ENCODE peak calls at places on chromosomes 7 and 10, in seven cellular contexts. J is body of pancreas, H is A549, K is testis, S is sigmoid colon, O is right lobe of liver, M is gastrocnemius medialis. X is an unnamed sample.
A peak's percentile ranks its signal among the peaks of the same experiment; 100 is the strongest.

GRCh38 chr10:123377883-123378282 is 223.7 kb downstream of the BUB3 start:
- DNase-seq in M (no peak), J (no peak), S (no peak), O (peak; percentile 58), K (no peak), H (no peak), X (no peak)

GRCh38 chr10:18545626-18546025 is 105.8 kb downstream of the NSUN6 start:
- DNase-seq in O (no peak), K (no peak), J (no peak), S (no peak), H (no peak), M (no peak), X (no peak)

GRCh38 chr10:79047875-79048638 is 20.7 kb upstream of the ZMIZ1 start:
- DNase-seq in H (no peak), O (peak; percentile 53), K (no peak), J (peak; percentile 11), M (no peak), S (peak; percentile 34), X (no peak)

GRCh38 chr10:121216721-121217181 is 365.6 kb downstream of the WDR11 start:
- DNase-seq in O (peak; percentile 84), J (no peak), M (peak; percentile 12), S (peak; percentile 79), H (no peak), K (no peak), X (no peak)

GRCh38 chr7:99975782-99976521 is at the start of gene AZGP1:
- DNase-seq in O (peak; percentile 90), S (no peak), J (peak; percentile 79), H (no peak), K (peak; percentile 47), M (no peak), X (no peak)

GRCh38 chr10:60967854-60968484 is 24.0 kb upstream of the RHOBTB1 start:
- DNase-seq in O (no peak), H (no peak), J (no peak), S (no peak), M (no peak), K (no peak), X (no peak)

GRCh38 chr10:14820775-14821154 is 17.1 kb downstream of the CDNF start:
- DNase-seq in O (no peak), H (peak; percentile 38), K (no peak), M (no peak), S (no peak), J (no peak), X (no peak)

GRCh38 chr7:77627307-77627671 is 69.0 kb upstream of the RSBN1L start:
- DNase-seq in K (no peak), J (no peak), O (no peak), M (no peak), H (no peak), S (no peak), X (no peak)

GRCh38 chr10:114393482-114393881 is 10.8 kb downstream of the AFAP1L2 start:
- DNase-seq in J (no peak), S (peak; percentile 61), K (no peak), M (no peak), O (no peak), H (no peak), X (no peak)

GRCh38 chr7:46518713-46519112 is 597.6 kb upstream of the IGFBP3 start:
- DNase-seq in H (no peak), M (no peak), J (no peak), K (no peak), S (no peak), O (no peak), X (no peak)

GRCh38 chr10:7111574-7111973 is 299.3 kb downstream of the SFMBT2 start:
- DNase-seq in M (no peak), S (no peak), H (no peak), J (no peak), K (no peak), O (no peak), X (no peak)

GRCh38 chr7:151085691-151086620 is at the start of gene AGAP3:
- DNase-seq in S (peak; percentile 94), O (peak; percentile 94), J (peak; percentile 91), K (peak; percentile 91), M (peak; percentile 83), H (peak; percentile 79), X (no peak)

GRCh38 chr10:30111340-30111980 is 52.1 kb upstream of the JCAD start:
- DNase-seq in H (no peak), J (no peak), M (no peak), S (no peak), O (no peak), K (no peak), X (no peak)

GRCh38 chr10:71125749-71126107 is 86.6 kb upstream of the UNC5B start:
- DNase-seq in H (no peak), M (no peak), K (no peak), S (no peak), J (no peak), O (no peak), X (no peak)

GRCh38 chr10:29714096-29714874 is 79.5 kb upstream of the SVIL start:
- DNase-seq in K (no peak), M (no peak), O (no peak), H (peak; percentile 63), S (no peak), J (no peak), X (no peak)

GRCh38 chr7:127895814-127896280 is 135.4 kb downstream of the LRRC4 start:
- DNase-seq in S (no peak), J (no peak), K (no peak), O (no peak), M (no peak), H (no peak), X (no peak)

GRCh38 chr7:80131675-80132435 is 2.8 kb upstream of the GNAI1 start:
- DNase-seq in M (no peak), H (no peak), J (no peak), O (no peak), S (no peak), K (no peak), X (no peak)

GRCh38 chr7:24829787-24830186 is 72.5 kb upstream of the GSDME start:
- DNase-seq in M (no peak), J (no peak), S (no peak), K (no peak), O (no peak), H (no peak), X (no peak)

GRCh38 chr10:89921422-89921821 is 220.0 kb downstream of the KIF20B start:
- DNase-seq in K (no peak), O (no peak), J (no peak), M (no peak), H (peak; percentile 7), S (no peak), X (no peak)

GRCh38 chr7:29480934-29481625 is 82.6 kb upstream of the PRR15 start:
- DNase-seq in K (no peak), H (no peak), O (no peak), S (no peak), J (no peak), M (no peak), X (no peak)

GRCh38 chr7:47812460-47813136 is 135.7 kb downstream of the PKD1L1 start:
- DNase-seq in M (no peak), S (no peak), H (no peak), O (no peak), K (no peak), J (no peak), X (no peak)

GRCh38 chr7:4612939-4613841 is 68.9 kb upstream of the FOXK1 start:
- DNase-seq in K (peak; percentile 32), S (peak; percentile 72), H (no peak), M (no peak), O (peak; percentile 48), J (peak; percentile 24), X (no peak)

GRCh38 chr10:28560617-28561016 is 27.7 kb downstream of the WAC start:
- DNase-seq in O (no peak), J (no peak), H (no peak), K (no peak), S (no peak), M (no peak), X (no peak)

GRCh38 chr10:58152698-58153263 is 114.9 kb downstream of the IPMK start:
- DNase-seq in H (no peak), O (no peak), S (no peak), K (peak; percentile 59), J (peak; percentile 32), M (no peak), X (no peak)

GRCh38 chr10:22681783-22682183 is 32.6 kb downstream of the PIP4K2A start:
- DNase-seq in O (no peak), H (peak; percentile 65), K (no peak), J (peak; percentile 53), S (no peak), M (no peak), X (no peak)

DNA sequence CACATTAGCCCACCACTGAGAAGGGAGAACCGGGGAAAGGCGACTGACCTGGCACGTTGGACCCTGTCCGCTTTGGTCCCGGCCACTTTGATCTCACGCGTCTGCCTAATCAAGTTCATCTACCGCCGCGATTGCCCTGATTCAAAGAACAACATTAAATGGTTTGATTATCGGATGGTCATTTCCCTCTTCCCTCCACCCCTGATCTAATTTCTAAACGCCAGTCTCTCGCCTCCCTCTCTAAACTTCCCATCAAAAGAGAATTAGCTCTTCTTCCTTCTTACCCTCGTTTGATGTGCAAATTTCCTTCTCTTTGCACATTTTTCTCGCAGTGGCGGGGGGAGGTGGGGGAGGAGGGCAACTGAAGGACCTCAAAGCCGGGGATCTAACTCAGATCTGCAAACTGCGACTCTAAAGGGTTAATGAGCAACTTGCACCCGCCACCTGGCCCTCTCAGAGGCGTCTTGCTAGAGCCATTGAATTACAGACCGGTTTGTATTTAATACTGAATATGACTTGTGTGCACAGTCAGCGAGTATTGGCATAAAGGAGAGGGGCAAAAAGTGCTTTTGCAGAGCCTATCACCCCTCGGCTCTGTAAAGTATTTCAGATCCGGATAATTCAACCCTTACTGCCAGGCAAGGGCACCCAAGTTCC is 603 bp upstream of the DKK1 start:
- DNase-seq in O (no peak), K (no peak), M (no peak), H (peak; percentile 50), S (no peak), J (no peak), X (no peak)
- TF ChIP-seq POLR2A in O (no peak), K (no peak), M (no peak), H (no peak), S (no peak), J (no peak), X (no peak)

GRCh38 chr10:19922236-19922963 is 106.2 kb downstream of the PLXDC2 start:
- DNase-seq in S (no peak), M (no peak), J (peak; percentile 27), K (peak; percentile 38), H (no peak), O (no peak), X (no peak)
- H3K4me3 ChIP-seq in S (no peak overlapping the region), M (no peak overlapping the region), J (no peak overlapping the region), K (no peak overlapping the region), H (no peak overlapping the region), O (no peak overlapping the region), X (no peak overlapping the region)

GRCh38 chr10:10826125-10826524 is 191.5 kb upstream of the CELF2 start:
- DNase-seq in K (no peak), S (no peak), J (no peak), M (no peak), O (no peak), H (no peak), X (no peak)
- TF ChIP-seq CTCF in K (no peak), S (no peak), J (no peak), M (no peak), O (no peak), H (no peak), X (no peak)

DNA sequence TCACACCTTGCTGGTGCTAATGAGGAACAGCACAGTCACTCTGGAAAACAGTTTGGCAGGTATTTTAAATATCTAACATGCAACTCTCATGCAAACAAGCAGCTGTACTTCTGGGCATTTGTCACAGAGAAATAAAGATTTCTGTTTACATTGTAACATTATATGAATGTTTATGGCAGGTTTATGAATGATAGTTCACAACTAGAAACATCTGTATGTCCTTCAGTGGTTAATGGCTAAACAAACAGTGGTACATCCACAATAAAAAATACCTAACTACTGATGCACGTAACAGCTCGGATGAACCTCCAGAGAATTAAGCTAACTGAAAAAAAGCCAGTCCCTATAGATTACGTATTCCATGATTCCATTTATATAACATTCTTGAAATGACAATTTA is 109.6 kb downstream of the GPR37 start:
- DNase-seq in O (no peak), S (no peak), H (no peak), K (no peak), M (no peak), J (no peak), X (no peak)
- TF ChIP-seq POLR2A in O (no peak), S (no peak), H (no peak), K (no peak), M (no peak), J (no peak), X (no peak)